ENCODE peak calls at places on chromosomes 11 and 22, in eight cellular contexts. One of them, this sample, is unnamed.

GRCh38 chr11:21402274-21402673 is 732.9 kb downstream of the NELL1 start:
- DNase-seq in tibial artery: no peak
- DNase-seq in heart right ventricle: no peak
- DNase-seq in OCI-LY7: no peak
- DNase-seq in Panc1: no peak
- DNase-seq in IMR-90: no peak
- DNase-seq in psoas muscle: no peak
- DNase-seq in CD4-positive, alpha-beta memory T cell: no peak
- DNase-seq in this sample: no peak

GRCh38 chr11:134513585-134514120 is 101.6 kb upstream of the B3GAT1 start:
- DNase-seq in tibial artery: peak; percentile 7
- DNase-seq in heart right ventricle: no peak
- DNase-seq in OCI-LY7: no peak
- DNase-seq in Panc1: no peak
- DNase-seq in IMR-90: no peak
- DNase-seq in psoas muscle: no peak
- DNase-seq in CD4-positive, alpha-beta memory T cell: no peak
- DNase-seq in this sample: no peak

GRCh38 chr11:2444301-2445106 is at the start of the genes KCNQ1 and TRPM5:
- DNase-seq in tibial artery: no peak
- DNase-seq in heart right ventricle: peak; percentile 68
- DNase-seq in OCI-LY7: peak; percentile 69
- DNase-seq in Panc1: no peak
- DNase-seq in IMR-90: no peak
- DNase-seq in psoas muscle: peak; percentile 44
- DNase-seq in CD4-positive, alpha-beta memory T cell: peak; percentile 82
- DNase-seq in this sample: peak; percentile 67

GRCh38 chr11:116642902-116643301 is 129.9 kb downstream of the BUD13 start:
- DNase-seq in tibial artery: no peak
- DNase-seq in heart right ventricle: no peak
- DNase-seq in OCI-LY7: no peak
- DNase-seq in Panc1: no peak
- DNase-seq in IMR-90: no peak
- DNase-seq in psoas muscle: no peak
- DNase-seq in CD4-positive, alpha-beta memory T cell: no peak
- DNase-seq in this sample: no peak

GRCh38 chr11:105398636-105399035 is 211.2 kb upstream of the GRIA4 start:
- DNase-seq in tibial artery: no peak
- DNase-seq in heart right ventricle: no peak
- DNase-seq in OCI-LY7: no peak
- DNase-seq in Panc1: no peak
- DNase-seq in IMR-90: no peak
- DNase-seq in psoas muscle: no peak
- DNase-seq in CD4-positive, alpha-beta memory T cell: no peak
- DNase-seq in this sample: no peak

GRCh38 chr22:37284126-37284806 is 2.0 kb downstream of the CYTH4 start:
- DNase-seq in tibial artery: no peak
- DNase-seq in heart right ventricle: no peak
- DNase-seq in OCI-LY7: no peak
- DNase-seq in Panc1: no peak
- DNase-seq in IMR-90: no peak
- DNase-seq in psoas muscle: no peak
- DNase-seq in CD4-positive, alpha-beta memory T cell: no peak
- DNase-seq in this sample: no peak

GRCh38 chr11:46890665-46891064 is 27.7 kb downstream of the LRP4 start:
- DNase-seq in tibial artery: no peak
- DNase-seq in heart right ventricle: no peak
- DNase-seq in OCI-LY7: no peak
- DNase-seq in Panc1: no peak
- DNase-seq in IMR-90: peak; percentile 36
- DNase-seq in psoas muscle: no peak
- DNase-seq in CD4-positive, alpha-beta memory T cell: no peak
- DNase-seq in this sample: no peak

GRCh38 chr11:62001450-62002178 is 34.2 kb upstream of the FTH1 start:
- DNase-seq in tibial artery: no peak
- DNase-seq in heart right ventricle: peak; percentile 26
- DNase-seq in OCI-LY7: no peak
- DNase-seq in Panc1: no peak
- DNase-seq in IMR-90: no peak
- DNase-seq in psoas muscle: no peak
- DNase-seq in CD4-positive, alpha-beta memory T cell: no peak
- DNase-seq in this sample: no peak

GRCh38 chr11:105573091-105573490 is 36.8 kb upstream of the GRIA4 start:
- DNase-seq in tibial artery: no peak
- DNase-seq in heart right ventricle: no peak
- DNase-seq in OCI-LY7: no peak
- DNase-seq in Panc1: no peak
- DNase-seq in IMR-90: peak; percentile 41
- DNase-seq in psoas muscle: no peak
- DNase-seq in CD4-positive, alpha-beta memory T cell: no peak
- DNase-seq in this sample: no peak

GRCh38 chr22:47437636-47438035 is 675.2 kb downstream of the TBC1D22A start:
- DNase-seq in tibial artery: no peak
- DNase-seq in heart right ventricle: no peak
- DNase-seq in OCI-LY7: no peak
- DNase-seq in Panc1: no peak
- DNase-seq in IMR-90: no peak
- DNase-seq in psoas muscle: no peak
- DNase-seq in CD4-positive, alpha-beta memory T cell: no peak
- DNase-seq in this sample: no peak
- H3K9me3 ChIP-seq in tibial artery: no peaks in the 10 kb centered on the region
- H3K9me3 ChIP-seq in heart right ventricle: peaks cover 55% of the 10 kb centered on the region
- H3K9me3 ChIP-seq in OCI-LY7: no peaks in the 10 kb centered on the region
- H3K9me3 ChIP-seq in Panc1: no peaks in the 10 kb centered on the region
- H3K9me3 ChIP-seq in IMR-90: peaks cover 38% of the 10 kb centered on the region
- H3K9me3 ChIP-seq in psoas muscle: no peaks in the 10 kb centered on the region
- H3K9me3 ChIP-seq in CD4-positive, alpha-beta memory T cell: no peaks in the 10 kb centered on the region
- H3K9me3 ChIP-seq in this sample: no peaks in the 10 kb centered on the region

GRCh38 chr11:63490551-63491239 is at the start of gene PLAAT5:
- DNase-seq in tibial artery: no peak
- DNase-seq in heart right ventricle: peak; percentile 48
- DNase-seq in OCI-LY7: no peak
- DNase-seq in Panc1: no peak
- DNase-seq in IMR-90: no peak
- DNase-seq in psoas muscle: peak; percentile 49
- DNase-seq in CD4-positive, alpha-beta memory T cell: no peak
- DNase-seq in this sample: no peak

GRCh38 chr11:63491240-63491587 is 247 bp upstream of the PLAAT5 start:
- DNase-seq in tibial artery: no peak
- DNase-seq in heart right ventricle: no peak
- DNase-seq in OCI-LY7: no peak
- DNase-seq in Panc1: no peak
- DNase-seq in IMR-90: no peak
- DNase-seq in psoas muscle: no peak
- DNase-seq in CD4-positive, alpha-beta memory T cell: no peak
- DNase-seq in this sample: no peak

GRCh38 chr11:63489879-63490278 is 1.1 kb downstream of the PLAAT5 start:
- DNase-seq in tibial artery: no peak
- DNase-seq in heart right ventricle: no peak
- DNase-seq in OCI-LY7: no peak
- DNase-seq in Panc1: no peak
- DNase-seq in IMR-90: no peak
- DNase-seq in psoas muscle: no peak
- DNase-seq in CD4-positive, alpha-beta memory T cell: no peak
- DNase-seq in this sample: no peak

GRCh38 chr11:63491614-63492372 is 826 bp upstream of the PLAAT5 start:
- DNase-seq in tibial artery: no peak
- DNase-seq in heart right ventricle: no peak
- DNase-seq in OCI-LY7: no peak
- DNase-seq in Panc1: no peak
- DNase-seq in IMR-90: peak; percentile 46
- DNase-seq in psoas muscle: no peak
- DNase-seq in CD4-positive, alpha-beta memory T cell: peak; percentile 46
- DNase-seq in this sample: no peak

GRCh38 chr11:63488789-63489188 is 2.2 kb downstream of the PLAAT5 start:
- DNase-seq in tibial artery: no peak
- DNase-seq in heart right ventricle: no peak
- DNase-seq in OCI-LY7: no peak
- DNase-seq in Panc1: no peak
- DNase-seq in IMR-90: no peak
- DNase-seq in psoas muscle: no peak
- DNase-seq in CD4-positive, alpha-beta memory T cell: no peak
- DNase-seq in this sample: no peak
- H3K9me3 ChIP-seq in tibial artery: peaks cover 12% of the 10 kb centered on the region
- H3K9me3 ChIP-seq in heart right ventricle: peaks cover 22% of the 10 kb centered on the region
- H3K9me3 ChIP-seq in OCI-LY7: peaks cover 7% of the 10 kb centered on the region
- H3K9me3 ChIP-seq in Panc1: no peaks in the 10 kb centered on the region
- H3K9me3 ChIP-seq in IMR-90: no peaks in the 10 kb centered on the region
- H3K9me3 ChIP-seq in psoas muscle: peaks cover 24% of the 10 kb centered on the region
- H3K9me3 ChIP-seq in CD4-positive, alpha-beta memory T cell: no peaks in the 10 kb centered on the region
- H3K9me3 ChIP-seq in this sample: no peaks in the 10 kb centered on the region

DNA sequence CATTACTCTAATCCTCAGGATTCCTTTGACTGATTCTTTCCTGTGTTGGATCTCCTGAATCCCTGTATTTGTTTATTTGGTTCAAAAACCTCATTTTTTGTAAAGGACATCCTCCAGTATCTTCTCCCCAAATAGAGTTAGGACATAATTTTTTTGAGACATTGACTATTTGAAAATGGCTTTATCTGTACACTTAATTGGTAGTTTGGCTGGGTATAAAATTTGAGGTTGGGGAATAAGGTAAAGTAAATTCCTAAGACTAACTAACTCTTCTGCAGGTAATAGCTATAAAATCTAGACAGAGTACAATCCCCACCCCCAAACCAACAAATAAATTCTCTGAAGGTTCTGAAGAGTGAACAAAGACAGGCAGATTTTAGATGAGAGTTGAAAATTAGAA is 114.4 kb downstream of the CTTN start:
- DNase-seq in tibial artery: no peak
- DNase-seq in heart right ventricle: no peak
- DNase-seq in OCI-LY7: no peak
- DNase-seq in Panc1: no peak
- DNase-seq in IMR-90: no peak
- DNase-seq in psoas muscle: no peak
- DNase-seq in CD4-positive, alpha-beta memory T cell: no peak
- DNase-seq in this sample: no peak
- H3K9me3 ChIP-seq in tibial artery: peaks cover 20% of the 10 kb centered on the region
- H3K9me3 ChIP-seq in heart right ventricle: peaks cover 30% of the 10 kb centered on the region
- H3K9me3 ChIP-seq in OCI-LY7: peaks cover 15% of the 10 kb centered on the region
- H3K9me3 ChIP-seq in Panc1: peaks cover 9% of the 10 kb centered on the region
- H3K9me3 ChIP-seq in IMR-90: peaks cover 3% of the 10 kb centered on the region
- H3K9me3 ChIP-seq in psoas muscle: peaks cover 10% of the 10 kb centered on the region
- H3K9me3 ChIP-seq in CD4-positive, alpha-beta memory T cell: peaks cover 6% of the 10 kb centered on the region
- H3K9me3 ChIP-seq in this sample: peaks cover 8% of the 10 kb centered on the region

GRCh38 chr11:106642331-106642730 is 375.9 kb downstream of the GUCY1A2 start:
- DNase-seq in tibial artery: no peak
- DNase-seq in heart right ventricle: no peak
- DNase-seq in OCI-LY7: no peak
- DNase-seq in Panc1: no peak
- DNase-seq in IMR-90: peak; percentile 91
- DNase-seq in psoas muscle: no peak
- DNase-seq in CD4-positive, alpha-beta memory T cell: no peak
- DNase-seq in this sample: no peak

GRCh38 chr11:106644824-106645223 is 373.5 kb downstream of the GUCY1A2 start:
- DNase-seq in tibial artery: no peak
- DNase-seq in heart right ventricle: no peak
- DNase-seq in OCI-LY7: no peak
- DNase-seq in Panc1: no peak
- DNase-seq in IMR-90: peak; percentile 60
- DNase-seq in psoas muscle: no peak
- DNase-seq in CD4-positive, alpha-beta memory T cell: no peak
- DNase-seq in this sample: no peak
- H3K9me3 ChIP-seq in tibial artery: peaks cover 13% of the 10 kb centered on the region
- H3K9me3 ChIP-seq in heart right ventricle: peaks cover 29% of the 10 kb centered on the region
- H3K9me3 ChIP-seq in OCI-LY7: no peaks in the 10 kb centered on the region
- H3K9me3 ChIP-seq in Panc1: peaks cover 15% of the 10 kb centered on the region
- H3K9me3 ChIP-seq in IMR-90: peaks cover 4% of the 10 kb centered on the region
- H3K9me3 ChIP-seq in psoas muscle: no peaks in the 10 kb centered on the region
- H3K9me3 ChIP-seq in CD4-positive, alpha-beta memory T cell: no peaks in the 10 kb centered on the region
- H3K9me3 ChIP-seq in this sample: no peaks in the 10 kb centered on the region